ENCODE peak calls at places on chromosome 16, in five cellular contexts. K is A549, J is GM12878, T is HepG2, D is K562. U is an unnamed sample.

GRCh38 chr16:67613808-67614207 is 31.1 kb upstream of the CARMIL2 start:
- DNase-seq in K (no peak), J (no peak), T (peak), D (no peak), U (peak)

GRCh38 chr16:77564791-77565390 is 130.1 kb upstream of the ADAMTS18 start:
- DNase-seq in K (no peak), J (no peak), T (no peak), D (no peak), U (no peak)

GRCh38 chr16:72203401-72203800 is 31.4 kb upstream of the PMFBP1 start:
- DNase-seq in K (no peak), J (peak), T (no peak), D (no peak), U (no peak)

GRCh38 chr16:15556130-15556529 is 86.8 kb downstream of the MARF1 start:
- DNase-seq in K (no peak), J (no peak), T (no peak), D (no peak), U (no peak)

GRCh38 chr16:79003026-79003617 is 597.4 kb downstream of the MAF start:
- DNase-seq in K (no peak), J (no peak), T (no peak), D (no peak), U (no peak)

GRCh38 chr16:17529982-17530760 is 59.4 kb upstream of the XYLT1 start:
- DNase-seq in K (no peak), J (peak), T (no peak), D (no peak), U (no peak)

GRCh38 chr16:85162478-85163277 is 50.4 kb upstream of the CIBAR2 start:
- DNase-seq in K (no peak), J (no peak), T (no peak), D (no peak), U (no peak)

GRCh38 chr16:81705261-81705660 is 73.8 kb upstream of the PLCG2 start:
- DNase-seq in K (no peak), J (no peak), T (no peak), D (no peak), U (no peak)

GRCh38 chr16:53695070-53695469 is 8.6 kb downstream of the RPGRIP1L start:
- DNase-seq in K (no peak), J (no peak), T (no peak), D (no peak), U (no peak)

GRCh38 chr16:1932050-1933028 is 10.7 kb downstream of the MSRB1 start:
- DNase-seq in K (peak), J (no peak), T (peak), D (no peak), U (peak)

GRCh38 chr16:27566417-27566816 is 16.5 kb downstream of the KATNIP start:
- DNase-seq in K (no peak), J (no peak), T (no peak), D (peak), U (no peak)

GRCh38 chr16:874366-875181 is 74.0 kb upstream of the GNG13 start:
- DNase-seq in K (no peak), J (no peak), T (no peak), D (no peak), U (no peak)

GRCh38 chr16:84677017-84677803 is 22.6 kb upstream of the USP10 start:
- DNase-seq in K (no peak), J (no peak), T (peak), D (no peak), U (no peak)

GRCh38 chr16:28326881-28327610 is 34.7 kb downstream of the SBK1 start:
- DNase-seq in K (peak), J (no peak), T (peak), D (peak), U (peak)

GRCh38 chr16:53974484-53975115 is 270.6 kb downstream of the FTO start:
- DNase-seq in K (no peak), J (no peak), T (no peak), D (no peak), U (no peak)

GRCh38 chr16:46962629-46963028 is 10.8 kb downstream of the DNAJA2 start:
- DNase-seq in K (no peak), J (no peak), T (no peak), D (no peak), U (no peak)

GRCh38 chr16:17992416-17992815 is 344.1 kb downstream of the NPIPA8 start:
- DNase-seq in K (no peak), J (no peak), T (no peak), D (no peak), U (no peak)

GRCh38 chr16:84751241-84751640 is 51.4 kb downstream of the USP10 start:
- DNase-seq in K (no peak), J (no peak), T (no peak), D (no peak), U (no peak)

GRCh38 chr16:13480801-13481200 is 439.2 kb upstream of the ERCC4 start:
- DNase-seq in K (no peak), J (no peak), T (no peak), D (no peak), U (no peak)

GRCh38 chr16:14111713-14112538 is 40.8 kb downstream of the MRTFB start:
- DNase-seq in K (no peak), J (no peak), T (peak), D (no peak), U (no peak)

GRCh38 chr16:53043986-53044571 is 8.6 kb downstream of the CHD9NB start:
- DNase-seq in K (no peak), J (no peak), T (peak), D (no peak), U (peak)

GRCh38 chr16:55476625-55477533 is 2.1 kb upstream of the MMP2 start:
- DNase-seq in K (no peak), J (no peak), T (no peak), D (no peak), U (no peak)

GRCh38 chr16:70804153-70804728 is 3.3 kb upstream of the VAC14 start:
- DNase-seq in K (no peak), J (no peak), T (no peak), D (no peak), U (no peak)

GRCh38 chr16:286491-287297 is 3.7 kb downstream of the PDIA2 start:
- DNase-seq in K (no peak), J (no peak), T (no peak), D (no peak), U (no peak)

GRCh38 chr16:31502981-31503380 is 5.2 kb downstream of the RUSF1 start:
- DNase-seq in K (no peak), J (no peak), T (no peak), D (no peak), U (no peak)

GRCh38 chr16:56257666-56258359 is 66.5 kb downstream of the GNAO1 start:
- DNase-seq in K (no peak), J (no peak), T (no peak), D (no peak), U (no peak)

GRCh38 chr16:20916927-20917326 is 16.4 kb downstream of the LYRM1 start:
- DNase-seq in K (no peak), J (no peak), T (no peak), D (no peak), U (no peak)

GRCh38 chr16:11165349-11165748 is 90.7 kb downstream of the SOCS1 start:
- DNase-seq in K (no peak), J (no peak), T (no peak), D (peak), U (no peak)
- TF ChIP-seq JUNB in K (no peak), J (no peak), T (no peak), D (no peak), U (no peak)

GRCh38 chr16:3716831-3717234 is 491 bp downstream of the TRAP1 start:
- DNase-seq in K (peak), J (no peak), T (no peak), D (peak), U (peak)
- TF ChIP-seq JUNB in K (no peak), J (no peak), T (no peak), D (no peak), U (no peak)

GRCh38 chr16:87471278-87472141 is 21.3 kb downstream of the ZCCHC14 start:
- DNase-seq in K (no peak), J (no peak), T (peak), D (no peak), U (no peak)
- TF ChIP-seq JUNB in K (no peak), J (no peak), T (no peak), D (no peak), U (no peak)

GRCh38 chr16:9091867-9092281 is 430 bp downstream of the HAPSTR1 start:
- DNase-seq in K (no peak), J (no peak), T (no peak), D (no peak), U (no peak)

GRCh38 chr16:9092282-9092962 is 978 bp downstream of the HAPSTR1 start:
- DNase-seq in K (no peak), J (no peak), T (peak), D (peak), U (peak)

GRCh38 chr16:9094008-9094846 is 2.8 kb downstream of the HAPSTR1 start:
- DNase-seq in K (no peak), J (no peak), T (no peak), D (no peak), U (no peak)

GRCh38 chr16:9090960-9091866 is at the start of gene HAPSTR1:
- DNase-seq in K (peak), J (peak), T (peak), D (peak), U (peak)

DNA sequence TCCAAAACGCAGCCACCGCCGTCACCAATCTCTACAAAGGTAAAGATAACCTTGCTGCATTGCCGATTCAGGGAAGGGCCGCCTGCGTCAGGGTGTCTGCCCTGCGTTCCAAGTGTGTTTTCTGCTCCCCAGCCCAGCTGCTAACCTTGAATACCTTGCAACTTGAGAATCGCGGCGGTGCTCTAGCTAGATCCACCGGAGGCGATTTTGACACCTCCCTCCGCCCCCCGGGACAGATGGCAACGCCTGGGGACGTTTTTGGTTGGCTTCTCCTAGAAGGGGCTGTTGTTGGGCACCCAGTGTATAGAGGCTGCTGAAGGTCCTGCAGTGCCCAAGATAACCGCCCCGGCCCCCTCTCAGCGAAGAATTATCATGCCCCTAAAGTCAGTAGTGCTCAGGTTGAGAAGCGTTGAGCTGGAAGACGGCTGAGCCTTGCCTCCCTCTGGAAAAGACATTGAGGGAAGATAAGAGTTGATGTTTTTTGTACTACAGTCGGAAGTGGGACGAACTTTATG is 1.6 kb downstream of the HAPSTR1 start:
- DNase-seq in K (no peak), J (no peak), T (no peak), D (peak), U (peak)
- TF ChIP-seq JUNB in K (no peak), J (no peak), T (no peak), D (no peak), U (no peak)

DNA sequence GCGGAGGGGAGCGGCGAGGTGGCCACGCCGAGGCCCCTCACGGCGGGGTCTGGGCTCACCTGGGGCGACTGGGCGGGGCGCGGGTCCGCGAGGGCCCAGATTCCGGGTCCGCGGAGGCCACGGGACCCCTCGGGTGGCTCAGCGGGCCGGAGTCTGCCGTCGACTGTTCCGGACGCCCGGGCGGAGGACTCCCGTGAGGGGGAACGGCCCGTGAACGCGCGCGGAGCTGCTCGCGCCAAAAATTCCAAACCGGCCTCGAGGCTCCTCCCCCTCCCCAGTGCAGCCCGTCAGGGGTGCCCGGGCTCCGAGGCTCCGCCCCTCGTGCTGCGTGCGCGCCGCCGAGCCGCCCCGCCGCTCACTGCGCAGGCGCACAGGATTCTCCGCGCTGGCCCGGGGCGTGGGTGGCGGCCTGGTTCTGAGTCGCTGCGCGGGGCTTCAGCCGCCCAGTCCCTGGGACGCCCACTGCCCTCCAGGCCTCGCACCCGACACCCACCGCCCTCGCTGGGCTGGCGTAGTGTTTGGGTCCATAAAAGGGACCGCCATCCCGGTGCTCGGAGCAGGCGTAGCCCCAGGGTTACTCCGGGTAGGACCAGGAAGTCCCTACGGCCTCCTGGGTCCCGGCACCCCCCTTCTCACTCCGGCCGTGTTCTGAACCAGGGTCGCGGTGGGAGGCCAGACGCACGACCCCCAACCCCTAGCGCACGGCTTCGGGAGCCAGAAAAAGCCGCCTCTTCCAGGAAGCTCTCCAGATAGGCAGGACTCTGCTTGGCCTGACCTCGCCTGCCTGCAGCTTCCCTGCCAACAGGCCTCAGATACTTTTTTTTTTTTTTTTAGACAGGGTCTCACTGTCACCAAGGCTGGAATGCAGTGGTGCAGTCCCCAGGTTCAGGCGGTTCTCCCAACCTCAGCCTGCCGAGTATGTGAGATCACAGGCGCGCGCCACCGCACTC is at the start of gene PKMYT1:
- DNase-seq in K (peak), J (peak), T (peak), D (peak), U (peak)
- TF ChIP-seq JUNB in K (no peak), J (no peak), T (no peak), D (no peak), U (no peak)

GRCh38 chr16:89093602-89094251 is at the start of gene ACSF3:
- DNase-seq in K (peak), J (no peak), T (no peak), D (peak), U (peak)
- TF ChIP-seq JUNB in K (no peak), J (no peak), T (no peak), D (no peak), U (no peak)

GRCh38 chr16:75114946-75115825 is 1.4 kb downstream of the LDHD start:
- DNase-seq in K (no peak), J (no peak), T (no peak), D (peak), U (no peak)
- TF ChIP-seq JUNB in K (no peak), J (no peak), T (no peak), D (no peak), U (no peak)

DNA sequence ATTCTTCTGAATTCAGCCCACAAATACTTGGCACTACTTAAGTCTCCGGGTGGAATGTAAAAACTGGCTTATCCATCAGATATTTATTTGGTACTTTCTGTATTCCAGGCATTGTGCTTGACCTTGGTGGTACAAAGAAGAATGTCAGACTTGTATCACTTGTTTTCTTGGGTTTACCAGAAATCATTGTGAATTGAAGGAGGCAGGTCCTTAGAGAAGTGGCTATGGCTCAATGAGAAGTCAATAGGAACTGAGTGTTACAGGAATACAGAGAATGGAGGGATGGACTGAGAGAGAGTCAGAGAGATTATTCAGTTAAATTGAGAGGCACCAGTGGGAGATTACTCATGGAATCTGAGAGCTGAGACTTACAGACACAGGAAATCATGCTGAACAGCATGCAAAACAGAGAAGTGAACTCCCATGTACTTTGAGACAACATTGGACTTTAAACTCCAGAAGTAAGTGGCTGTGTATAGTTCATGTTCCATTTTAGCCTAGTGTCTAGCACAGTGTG is 704.1 kb downstream of the CDH11 start:
- DNase-seq in K (no peak), J (no peak), T (no peak), D (no peak), U (no peak)
- TF ChIP-seq JUNB in K (no peak), J (no peak), T (no peak), D (no peak), U (no peak)

U was measured in GM23338.